ENCODE peak calls at places on chromosome 3, in five cellular contexts. V is breast epithelium, E is OCI-LY7, M is ascending aorta, R is GM06990. N is an unnamed sample.
A peak's percentile ranks its signal among the peaks of the same experiment; 100 is the strongest.

GRCh38 chr3:174346571-174346970 is 512.6 kb upstream of the NAALADL2 start:
- DNase-seq in V (no peak), E (no peak), M (no peak), R (no peak), N (no peak)

GRCh38 chr3:133489466-133490085 is 83.9 kb upstream of the CDV3 start:
- DNase-seq in V (no peak), E (no peak), M (no peak), R (no peak), N (no peak)

GRCh38 chr3:4813855-4814254 is 165.4 kb upstream of the BHLHE40 start:
- DNase-seq in V (no peak), E (no peak), M (no peak), R (no peak), N (no peak)

GRCh38 chr3:106117490-106117858 is 248.7 kb upstream of the CBLB start:
- DNase-seq in V (no peak), E (no peak), M (no peak), R (no peak), N (no peak)

GRCh38 chr3:48411606-48412374 is 18.1 kb downstream of the PLXNB1 start:
- DNase-seq in V (peak; percentile 33), E (no peak), M (no peak), R (no peak), N (no peak)

GRCh38 chr3:23959147-23959900 is 14.2 kb downstream of the NR1D2 start:
- DNase-seq in V (no peak), E (no peak), M (no peak), R (no peak), N (peak; percentile 85)

GRCh38 chr3:100893590-100893989 is 99.6 kb downstream of the ABI3BP start:
- DNase-seq in V (no peak), E (no peak), M (no peak), R (no peak), N (no peak)

GRCh38 chr3:120098710-120099109 is 4.5 kb upstream of the GSK3B start:
- DNase-seq in V (no peak), E (no peak), M (no peak), R (no peak), N (no peak)

DNA sequence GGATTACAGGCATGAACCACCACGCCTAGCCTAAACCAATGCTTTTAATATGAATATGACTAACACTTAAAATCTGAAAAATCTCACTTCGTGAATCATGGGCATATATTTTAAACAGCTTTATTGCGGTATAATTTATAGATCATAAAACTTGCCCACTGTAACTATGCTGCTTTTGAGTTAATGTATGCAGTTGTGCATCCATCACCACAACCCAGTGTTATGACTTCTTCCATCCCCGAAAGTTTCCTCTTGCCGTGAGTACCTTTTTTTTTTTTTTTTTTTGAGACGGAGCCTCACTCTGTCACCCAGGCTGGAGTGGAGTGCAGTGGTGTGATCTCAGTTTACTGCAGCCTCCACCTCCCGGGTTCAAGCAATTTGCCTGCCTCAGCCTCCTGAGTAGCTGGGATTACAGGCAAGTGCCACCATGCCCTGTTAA is 7.1 kb downstream of the KAT2B start:
- DNase-seq in V (no peak), E (peak; percentile 33), M (no peak), R (no peak), N (no peak)
- H3K4me3 ChIP-seq in V (no peak overlapping the region), E (peak overlapping the region; percentile 66), M (peak overlapping the region; percentile 45), R (no peak overlapping the region), N (no peak overlapping the region)

DNA sequence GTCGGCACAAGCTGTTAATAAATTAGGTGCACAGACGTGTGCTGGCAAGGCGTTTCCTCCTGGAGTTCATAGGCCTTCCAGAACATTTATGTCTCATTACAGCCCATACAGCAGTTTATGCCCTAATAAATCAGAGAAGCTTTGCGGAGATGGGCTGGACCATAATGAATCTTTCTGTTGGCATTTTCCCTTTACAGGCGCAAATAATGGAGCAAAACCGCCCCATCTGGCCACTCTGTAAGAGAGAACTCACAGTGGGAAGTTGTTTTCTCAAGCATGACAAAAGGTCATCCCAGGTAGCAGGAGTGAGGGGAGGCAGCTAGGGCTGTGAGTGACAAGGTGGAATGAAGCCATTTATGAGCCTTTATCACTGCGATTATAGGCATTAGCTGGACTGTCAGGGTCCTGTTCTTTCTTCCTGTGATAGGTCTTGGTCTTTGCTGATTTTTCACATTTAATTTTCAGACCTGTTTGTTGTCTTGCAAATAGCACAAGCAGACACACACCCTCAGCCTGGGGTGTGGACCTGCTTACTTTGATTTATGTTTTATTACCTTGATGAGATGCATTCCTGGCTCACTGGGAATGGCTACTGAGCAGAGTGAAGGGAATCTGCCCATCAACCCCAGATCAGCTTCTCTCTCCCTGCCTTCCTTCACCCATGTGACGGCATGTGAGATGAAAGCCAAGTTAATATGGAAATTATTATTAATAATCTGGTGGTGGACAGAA is 257.4 kb downstream of the LRTM1 start:
- DNase-seq in V (no peak), E (no peak), M (no peak), R (no peak), N (no peak)
- TF ChIP-seq CTCF in V (no peak), E (no peak), M (no peak), R (no peak), N (no peak)

DNA sequence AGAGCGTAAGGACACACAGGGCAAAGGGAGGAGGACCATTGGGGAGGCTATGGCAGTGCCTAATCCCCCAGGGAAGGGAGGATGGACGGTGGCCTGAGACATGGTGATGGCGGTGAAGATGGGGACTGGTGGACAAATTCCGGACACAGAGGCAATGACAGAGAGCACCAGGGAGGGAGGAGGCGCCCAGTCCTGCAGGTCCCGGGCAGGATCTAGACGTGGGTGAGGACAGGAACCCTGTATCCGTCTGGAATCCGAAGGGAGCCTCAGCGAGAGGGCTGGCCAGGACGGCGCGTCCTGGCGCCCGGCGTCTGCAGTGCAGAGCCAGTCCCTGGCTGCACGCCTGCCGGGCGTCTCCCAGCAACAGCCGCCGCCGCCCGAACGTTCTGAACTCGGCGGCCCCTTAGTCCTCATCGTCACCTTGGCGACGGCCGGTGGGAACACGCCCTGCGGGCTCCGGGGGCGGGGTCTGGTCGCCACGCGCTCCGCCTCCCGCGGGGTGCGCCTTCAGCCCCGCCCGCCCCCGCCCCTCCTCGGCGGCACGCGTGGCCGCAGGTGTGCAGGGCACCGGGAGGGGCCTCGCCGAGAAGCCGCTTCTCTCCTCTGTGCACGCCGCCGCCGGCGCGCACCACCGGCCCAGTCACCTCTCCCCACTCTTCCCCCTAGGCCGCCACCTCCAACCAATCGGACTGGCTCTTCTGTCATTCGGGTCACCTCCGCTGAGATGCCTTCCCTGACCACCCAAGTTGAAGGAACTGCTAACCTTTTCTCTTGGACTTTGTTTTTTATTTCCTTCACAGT is 11.6 kb downstream of the XIRP1 start:
- DNase-seq in V (peak; percentile 92), E (peak; percentile 67), M (peak; percentile 82), R (peak; percentile 91), N (no peak)
- H3K4me3 ChIP-seq in V (peak overlapping the region; percentile 55), E (peak overlapping the region; percentile 55), M (peak overlapping the region; percentile 49), R (peak overlapping the region; percentile 51), N (peak overlapping the region; percentile 55)

DNA sequence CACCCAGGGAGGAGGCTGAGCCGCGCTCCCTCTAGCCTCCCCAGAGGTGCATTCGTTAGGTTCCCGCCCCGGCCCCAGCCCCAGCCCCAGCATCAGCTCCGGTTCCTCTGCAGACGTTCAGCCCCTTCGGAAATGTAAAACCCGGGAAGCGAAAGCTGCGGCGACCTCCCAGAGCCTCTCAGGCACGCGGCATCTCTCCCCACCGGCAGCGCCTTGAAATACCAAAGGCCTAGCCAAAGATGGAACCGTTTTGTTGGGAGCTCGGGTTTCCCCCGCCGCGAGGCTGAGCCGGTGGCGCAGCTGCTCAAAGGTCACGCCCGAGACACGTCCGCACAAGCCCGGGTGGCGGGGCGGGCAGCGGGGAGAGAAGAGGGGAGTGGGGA is 77.8 kb upstream of the HES1 start:
- DNase-seq in V (no peak), E (peak; percentile 67), M (no peak), R (peak; percentile 70), N (no peak)
- TF ChIP-seq CTCF in V (no peak), E (no peak), M (no peak), R (no peak), N (no peak)

DNA sequence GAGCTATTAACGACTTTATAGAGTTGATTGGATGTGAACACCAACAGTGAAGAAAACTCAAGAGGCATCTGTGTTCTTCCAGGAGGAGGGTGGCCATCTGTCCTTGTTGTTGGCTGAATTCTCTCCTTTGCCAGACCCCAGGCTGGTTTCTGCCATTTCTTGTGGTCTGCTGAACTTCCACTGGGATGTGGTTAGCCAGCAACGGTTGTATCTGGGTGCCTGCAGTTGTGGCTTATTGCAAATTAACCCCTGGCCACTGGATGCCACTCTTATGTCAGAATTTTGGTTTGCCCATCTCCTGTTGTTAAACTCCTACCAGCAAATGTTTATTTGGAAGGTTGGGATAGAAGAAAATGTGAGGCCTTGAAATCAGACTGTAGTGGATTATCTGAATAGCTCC is 163.6 kb upstream of the TBC1D5 start:
- DNase-seq in V (no peak), E (peak; percentile 23), M (no peak), R (no peak), N (no peak)
- H3K4me3 ChIP-seq in V (no peak overlapping the region), E (no peak overlapping the region), M (no peak overlapping the region), R (no peak overlapping the region), N (no peak overlapping the region)